ENCODE peak calls at places on chromosome 5, in ten cellular contexts. V is left cardiac atrium; M is IMR-90; F is CD4-positive, CD25-positive, alpha-beta regulatory T cell; R is KBM-7; A is kidney glomerular epithelial cell; W is GOT3; K is activated CD4-positive, alpha-beta memory T cell treated with anti-CD3 and anti-CD28 coated beads, Interleukin-2, amount 10 ng/mL, durations not matched to agents 7 days and 5 days; Y is mammary epithelial cell; I is activated CD4-positive, alpha-beta T cell treated with anti-CD3 and anti-CD28 coated beads, Interleukin-2, amount 50 U/mL, for 4 hours. P is an unnamed sample.

GRCh38 chr5:132364319-132364718 is 5.2 kb upstream of the SLC22A5 start:
- DNase-seq in V (no peak), M (peak), F (no peak), R (no peak), A (no peak), W (peak), K (no peak), Y (peak), I (no peak), P (no peak)

GRCh38 chr5:142843029-142843905 is 73.1 kb downstream of the ARHGAP26 start:
- DNase-seq in V (no peak), M (no peak), F (no peak), R (no peak), A (no peak), W (no peak), K (no peak), Y (no peak), I (no peak), P (no peak)

GRCh38 chr5:160931283-160931682 is 79.3 kb upstream of the ATP10B start:
- DNase-seq in V (no peak), M (no peak), F (no peak), R (no peak), A (no peak), W (no peak), K (no peak), Y (no peak), I (no peak), P (no peak)

GRCh38 chr5:177091232-177091631 is 4.5 kb downstream of the FGFR4 start:
- DNase-seq in V (no peak), M (no peak), F (no peak), R (no peak), A (no peak), W (no peak), K (no peak), Y (no peak), I (no peak), P (no peak)

GRCh38 chr5:19987594-19988345 is at the start of gene CDH18:
- DNase-seq in V (peak), M (peak), F (no peak), R (no peak), A (peak), W (no peak), K (no peak), Y (peak), I (no peak), P (peak)

GRCh38 chr5:117803533-117803932 is 1184.8 kb downstream of the DTWD2 start:
- DNase-seq in V (no peak), M (peak), F (no peak), R (no peak), A (no peak), W (no peak), K (no peak), Y (no peak), I (no peak), P (peak)

GRCh38 chr5:158398360-158399201 is 539.6 kb upstream of the CLINT1 start:
- DNase-seq in V (no peak), M (no peak), F (no peak), R (no peak), A (peak), W (no peak), K (no peak), Y (no peak), I (no peak), P (no peak)

GRCh38 chr5:179915406-179915935 is 7.8 kb upstream of the TBC1D9B start:
- DNase-seq in V (no peak), M (no peak), F (no peak), R (no peak), A (no peak), W (no peak), K (no peak), Y (no peak), I (no peak), P (no peak)

GRCh38 chr5:77841616-77842015 is 65.5 kb upstream of the TBCA start:
- DNase-seq in V (no peak), M (no peak), F (no peak), R (no peak), A (no peak), W (no peak), K (no peak), Y (no peak), I (no peak), P (no peak)

GRCh38 chr5:142869883-142870282 is 99.7 kb downstream of the ARHGAP26 start:
- DNase-seq in V (no peak), M (peak), F (no peak), R (no peak), A (peak), W (no peak), K (no peak), Y (no peak), I (no peak), P (no peak)

GRCh38 chr5:35803221-35803651 is 53.5 kb upstream of the IL7R start:
- DNase-seq in V (peak), M (peak), F (no peak), R (peak), A (peak), W (no peak), K (no peak), Y (no peak), I (no peak), P (peak)

GRCh38 chr5:174555726-174556125 is 168.7 kb upstream of the MSX2 start:
- DNase-seq in V (no peak), M (no peak), F (no peak), R (no peak), A (no peak), W (no peak), K (no peak), Y (no peak), I (no peak), P (no peak)

GRCh38 chr5:140337880-140338279 is 8.5 kb downstream of the HBEGF start:
- DNase-seq in V (no peak), M (no peak), F (no peak), R (no peak), A (no peak), W (no peak), K (no peak), Y (peak), I (no peak), P (no peak)

GRCh38 chr5:179867476-179867875 is 8.9 kb upstream of the MRNIP start:
- DNase-seq in V (no peak), M (no peak), F (no peak), R (no peak), A (no peak), W (no peak), K (no peak), Y (no peak), I (no peak), P (no peak)

GRCh38 chr5:73322453-73323076 is 126.0 kb downstream of the FOXD1 start:
- DNase-seq in V (no peak), M (no peak), F (no peak), R (no peak), A (no peak), W (no peak), K (no peak), Y (no peak), I (no peak), P (no peak)

GRCh38 chr5:172607213-172607793 is 33.8 kb upstream of the NEURL1B start:
- DNase-seq in V (peak), M (peak), F (no peak), R (no peak), A (no peak), W (no peak), K (no peak), Y (peak), I (no peak), P (no peak)

GRCh38 chr5:150497274-150497988 is 10.5 kb upstream of the NDST1 start:
- DNase-seq in V (peak), M (peak), F (no peak), R (no peak), A (peak), W (peak), K (no peak), Y (peak), I (no peak), P (no peak)

GRCh38 chr5:95895771-95896170 is 65.9 kb downstream of the ELL2 start:
- DNase-seq in V (no peak), M (no peak), F (no peak), R (no peak), A (no peak), W (no peak), K (no peak), Y (no peak), I (no peak), P (no peak)

GRCh38 chr5:125194901-125195300 is 448.5 kb upstream of the ZNF608 start:
- DNase-seq in V (no peak), M (no peak), F (no peak), R (no peak), A (no peak), W (no peak), K (no peak), Y (no peak), I (no peak), P (no peak)

GRCh38 chr5:172830876-172831662 is 3.0 kb upstream of the ERGIC1 start:
- DNase-seq in V (no peak), M (peak), F (no peak), R (no peak), A (peak), W (no peak), K (no peak), Y (peak), I (no peak), P (peak)

P was measured in cardiac muscle cell.